ENCODE peak calls at places on chromosomes 4 and X, in four cellular contexts. G, P, S and Y are unnamed samples.

GRCh38 chr4:118967393-118967792 is 78.7 kb downstream of the SYNPO2 start:
- DNase-seq in G (no peak), P (no peak), S (no peak), Y (no peak)

GRCh38 chr4:53676402-53676871 is 85.2 kb upstream of the LNX1 start:
- DNase-seq in G (no peak), P (peak), S (no peak), Y (no peak)

GRCh38 chrX:12891915-12892506 is 14.4 kb upstream of the TLR8 start:
- DNase-seq in G (no peak), P (no peak), S (no peak), Y (no peak)

GRCh38 chrX:102599950-102600579 is 750 bp downstream of the ARMCX5 start:
- DNase-seq in G (peak), P (peak), S (no peak), Y (no peak)

GRCh38 chr4:145808848-145809512 is 129.0 kb downstream of the C4orf51 start:
- DNase-seq in G (no peak), P (no peak), S (no peak), Y (no peak)

GRCh38 chrX:130118396-130118795 is 8.1 kb upstream of the ELF4 start:
- DNase-seq in G (no peak), P (peak), S (no peak), Y (no peak)

GRCh38 chr4:179624768-179625181 is 2182.5 kb upstream of the AGA start:
- DNase-seq in G (no peak), P (no peak), S (peak), Y (peak)

GRCh38 chrX:115344885-115345653 is 55.6 kb downstream of the LUZP4 start:
- DNase-seq in G (peak), P (peak), S (peak), Y (peak)

GRCh38 chr4:102564399-102564921 is 63.3 kb downstream of the NFKB1 start:
- DNase-seq in G (no peak), P (no peak), S (no peak), Y (peak)

GRCh38 chr4:60857354-60857753 is 342.8 kb upstream of the ADGRL3 start:
- DNase-seq in G (no peak), P (no peak), S (no peak), Y (no peak)

GRCh38 chr4:560061-560460 is 16.0 kb downstream of the TMEM271 start:
- DNase-seq in G (no peak), P (no peak), S (no peak), Y (no peak)

GRCh38 chrX:48752498-48752897 is 9.0 kb upstream of the GLOD5 start:
- DNase-seq in G (no peak), P (no peak), S (no peak), Y (no peak)

GRCh38 chr4:121900132-121900983 is 30.1 kb upstream of the BBS7 start:
- DNase-seq in G (peak), P (peak), S (no peak), Y (peak)

GRCh38 chr4:144709793-144710525 is 64.0 kb downstream of the HHIP start:
- DNase-seq in G (no peak), P (peak), S (no peak), Y (peak)

GRCh38 chr4:60605651-60606354 is 594.3 kb upstream of the ADGRL3 start:
- DNase-seq in G (no peak), P (no peak), S (no peak), Y (no peak)

GRCh38 chrX:17737707-17738001 is 361 bp downstream of the SCML1 start:
- DNase-seq in G (peak), P (no peak), S (no peak), Y (no peak)

GRCh38 chr4:152938237-152938969 is 2.3 kb downstream of the FHDC1 start:
- DNase-seq in G (no peak), P (no peak), S (no peak), Y (no peak)

GRCh38 chrX:22662776-22663175 is 337.0 kb upstream of the DDX53 start:
- DNase-seq in G (no peak), P (no peak), S (no peak), Y (no peak)

GRCh38 chr4:19399001-19399400 is 852.7 kb upstream of the SLIT2 start:
- DNase-seq in G (no peak), P (no peak), S (no peak), Y (no peak)

GRCh38 chr4:140754918-140755810 is 1.0 kb downstream of the TBC1D9 start:
- DNase-seq in G (peak), P (peak), S (no peak), Y (no peak)

GRCh38 chr4:74615411-74615810 is 170.5 kb downstream of the AREG start:
- DNase-seq in G (peak), P (no peak), S (no peak), Y (no peak)

GRCh38 chr4:39613093-39613656 is 25.5 kb downstream of the SMIM14 start:
- DNase-seq in G (no peak), P (peak), S (no peak), Y (no peak)

GRCh38 chr4:91031761-91032160 is 904.6 kb downstream of the CCSER1 start:
- DNase-seq in G (no peak), P (no peak), S (no peak), Y (no peak)